ENCODE peak calls at places on chromosomes 11 and 22, in eight cellular contexts. One of them, this sample, is unnamed.

GRCh38 chr11:47856186-47856585 is 8.0 kb upstream of the NUP160 start:
- DNase-seq in HCT116: no peak
- DNase-seq in upper lobe of right lung: no peak
- DNase-seq in body of pancreas: no peak
- DNase-seq in uterus: no peak
- DNase-seq in psoas muscle: no peak
- DNase-seq in GM23338: no peak
- DNase-seq in brain microvascular endothelial cell: peak
- DNase-seq in this sample: no peak

GRCh38 chr11:68142028-68142412 is 20.8 kb upstream of the CHKA start:
- DNase-seq in psoas muscle: no peak
- DNase-seq in upper lobe of right lung: no peak
- DNase-seq in uterus: no peak
- DNase-seq in GM23338: no peak
- DNase-seq in brain microvascular endothelial cell: no peak
- DNase-seq in body of pancreas: peak
- DNase-seq in HCT116: no peak
- DNase-seq in this sample: no peak

GRCh38 chr22:46672731-46673130 is 52.5 kb downstream of the GRAMD4 start:
- DNase-seq in brain microvascular endothelial cell: no peak
- DNase-seq in upper lobe of right lung: no peak
- DNase-seq in psoas muscle: no peak
- DNase-seq in uterus: no peak
- DNase-seq in HCT116: no peak
- DNase-seq in GM23338: no peak
- DNase-seq in body of pancreas: no peak
- DNase-seq in this sample: no peak

GRCh38 chr22:37368058-37368457 is 59.2 kb downstream of the ELFN2 start:
- DNase-seq in brain microvascular endothelial cell: no peak
- DNase-seq in GM23338: no peak
- DNase-seq in uterus: no peak
- DNase-seq in HCT116: no peak
- DNase-seq in upper lobe of right lung: no peak
- DNase-seq in body of pancreas: no peak
- DNase-seq in psoas muscle: no peak
- DNase-seq in this sample: no peak

GRCh38 chr11:93537022-93537421 is 6.2 kb downstream of the SMCO4 start:
- DNase-seq in brain microvascular endothelial cell: no peak
- DNase-seq in upper lobe of right lung: no peak
- DNase-seq in HCT116: no peak
- DNase-seq in uterus: peak
- DNase-seq in psoas muscle: peak
- DNase-seq in GM23338: peak
- DNase-seq in body of pancreas: peak
- DNase-seq in this sample: no peak

GRCh38 chr11:133809525-133810178 is 35.7 kb downstream of the SPATA19 start:
- DNase-seq in upper lobe of right lung: no peak
- DNase-seq in brain microvascular endothelial cell: no peak
- DNase-seq in uterus: no peak
- DNase-seq in HCT116: no peak
- DNase-seq in GM23338: peak
- DNase-seq in body of pancreas: no peak
- DNase-seq in psoas muscle: no peak
- DNase-seq in this sample: no peak

GRCh38 chr11:125263268-125263790 is 98.8 kb downstream of the PKNOX2 start:
- DNase-seq in HCT116: no peak
- DNase-seq in upper lobe of right lung: peak
- DNase-seq in psoas muscle: peak
- DNase-seq in body of pancreas: peak
- DNase-seq in uterus: peak
- DNase-seq in GM23338: peak
- DNase-seq in brain microvascular endothelial cell: peak
- DNase-seq in this sample: no peak

GRCh38 chr11:110086892-110087309 is 6.3 kb upstream of the ZC3H12C start:
- DNase-seq in uterus: no peak
- DNase-seq in GM23338: no peak
- DNase-seq in psoas muscle: no peak
- DNase-seq in brain microvascular endothelial cell: peak
- DNase-seq in upper lobe of right lung: no peak
- DNase-seq in body of pancreas: no peak
- DNase-seq in HCT116: no peak
- DNase-seq in this sample: peak

GRCh38 chr11:116217006-116217405 is 555.8 kb downstream of the BUD13 start:
- DNase-seq in GM23338: peak
- DNase-seq in uterus: no peak
- DNase-seq in psoas muscle: no peak
- DNase-seq in HCT116: peak
- DNase-seq in upper lobe of right lung: peak
- DNase-seq in body of pancreas: peak
- DNase-seq in brain microvascular endothelial cell: peak
- DNase-seq in this sample: no peak

GRCh38 chr11:10518891-10519290 is 22.1 kb downstream of the RNF141 start:
- DNase-seq in brain microvascular endothelial cell: no peak
- DNase-seq in psoas muscle: no peak
- DNase-seq in body of pancreas: no peak
- DNase-seq in upper lobe of right lung: no peak
- DNase-seq in GM23338: no peak
- DNase-seq in HCT116: no peak
- DNase-seq in uterus: no peak
- DNase-seq in this sample: no peak
- H3K27ac ChIP-seq in brain microvascular endothelial cell: no peak
- H3K27ac ChIP-seq in psoas muscle: no peak
- H3K27ac ChIP-seq in body of pancreas: no peak
- H3K27ac ChIP-seq in upper lobe of right lung: no peak
- H3K27ac ChIP-seq in GM23338: no peak
- H3K27ac ChIP-seq in HCT116: no peak
- H3K27ac ChIP-seq in uterus: no peak
- H3K27ac ChIP-seq in this sample: no peak

GRCh38 chr22:36027960-36028645 is 521 bp downstream of the RBFOX2 start:
- DNase-seq in HCT116: no peak
- DNase-seq in upper lobe of right lung: no peak
- DNase-seq in psoas muscle: no peak
- DNase-seq in GM23338: peak
- DNase-seq in brain microvascular endothelial cell: no peak
- DNase-seq in uterus: peak
- DNase-seq in body of pancreas: no peak
- DNase-seq in this sample: peak
- TF ChIP-seq CTCF in HCT116: no peak
- TF ChIP-seq CTCF in upper lobe of right lung: no peak
- TF ChIP-seq CTCF in psoas muscle: no peak
- TF ChIP-seq CTCF in GM23338: no peak
- TF ChIP-seq CTCF in brain microvascular endothelial cell: no peak
- TF ChIP-seq CTCF in uterus: peak
- TF ChIP-seq CTCF in body of pancreas: no peak
- TF ChIP-seq CTCF in this sample: no peak

DNA sequence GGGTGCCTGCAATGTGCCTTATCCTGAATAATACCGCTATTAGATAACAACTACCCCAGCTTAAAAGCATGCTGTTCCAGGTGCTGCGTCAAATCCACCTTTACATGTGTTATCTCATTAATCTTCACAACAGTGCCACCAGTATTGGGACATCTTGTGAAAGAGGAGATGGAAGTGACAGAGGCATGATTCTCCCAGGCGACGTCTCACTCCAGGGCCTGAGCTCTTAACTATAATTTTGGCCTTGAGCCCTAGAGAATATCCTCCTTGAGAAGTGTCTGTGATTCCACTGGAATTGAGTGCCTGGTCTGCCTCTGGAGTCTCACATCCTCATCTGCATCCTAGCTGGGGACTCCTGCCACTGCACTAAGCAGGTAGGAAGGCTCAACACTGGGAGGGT is 43.8 kb downstream of the RPL27A start:
- DNase-seq in uterus: no peak
- DNase-seq in GM23338: no peak
- DNase-seq in HCT116: no peak
- DNase-seq in psoas muscle: no peak
- DNase-seq in upper lobe of right lung: no peak
- DNase-seq in body of pancreas: no peak
- DNase-seq in brain microvascular endothelial cell: no peak
- DNase-seq in this sample: no peak
- H3K27ac ChIP-seq in uterus: peak
- H3K27ac ChIP-seq in GM23338: no peak
- H3K27ac ChIP-seq in HCT116: no peak
- H3K27ac ChIP-seq in psoas muscle: no peak
- H3K27ac ChIP-seq in upper lobe of right lung: peak
- H3K27ac ChIP-seq in body of pancreas: no peak
- H3K27ac ChIP-seq in brain microvascular endothelial cell: no peak
- H3K27ac ChIP-seq in this sample: no peak

DNA sequence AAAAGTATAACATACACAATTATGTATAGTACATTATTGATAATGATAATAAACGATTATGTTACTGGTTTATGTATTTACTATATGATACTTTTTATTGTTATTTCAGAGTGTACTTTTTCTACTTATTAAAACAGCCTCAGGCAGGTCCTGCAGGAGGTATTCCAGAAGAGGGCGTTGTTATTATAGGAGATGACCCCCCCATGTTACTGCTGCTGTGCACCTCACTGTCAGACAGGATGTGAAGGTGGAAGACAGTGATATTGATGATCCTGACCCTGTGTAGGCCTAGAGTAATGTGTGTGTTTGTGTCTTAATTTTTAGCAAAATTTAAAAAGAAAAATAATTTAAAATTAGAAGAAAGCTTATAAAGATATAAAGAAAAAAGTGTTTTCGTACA is 57.6 kb downstream of the REXO2 start:
- DNase-seq in GM23338: no peak
- DNase-seq in upper lobe of right lung: no peak
- DNase-seq in uterus: no peak
- DNase-seq in body of pancreas: no peak
- DNase-seq in psoas muscle: no peak
- DNase-seq in HCT116: no peak
- DNase-seq in brain microvascular endothelial cell: no peak
- DNase-seq in this sample: no peak
- TF ChIP-seq CTCF in GM23338: no peak
- TF ChIP-seq CTCF in upper lobe of right lung: no peak
- TF ChIP-seq CTCF in uterus: no peak
- TF ChIP-seq CTCF in body of pancreas: no peak
- TF ChIP-seq CTCF in psoas muscle: no peak
- TF ChIP-seq CTCF in HCT116: no peak
- TF ChIP-seq CTCF in brain microvascular endothelial cell: no peak
- TF ChIP-seq CTCF in this sample: no peak

GRCh38 chr22:40397436-40397835 is 27.0 kb downstream of the SGSM3 start:
- DNase-seq in body of pancreas: no peak
- DNase-seq in HCT116: no peak
- DNase-seq in brain microvascular endothelial cell: peak
- DNase-seq in uterus: no peak
- DNase-seq in GM23338: peak
- DNase-seq in upper lobe of right lung: no peak
- DNase-seq in psoas muscle: no peak
- DNase-seq in this sample: no peak
- H3K27ac ChIP-seq in body of pancreas: peak
- H3K27ac ChIP-seq in HCT116: no peak
- H3K27ac ChIP-seq in brain microvascular endothelial cell: peak
- H3K27ac ChIP-seq in uterus: no peak
- H3K27ac ChIP-seq in GM23338: no peak
- H3K27ac ChIP-seq in upper lobe of right lung: peak
- H3K27ac ChIP-seq in psoas muscle: no peak
- H3K27ac ChIP-seq in this sample: peak

This sample was measured in RWPE1.